ENCODE peak calls at places on chromosomes 7 and 10, in nine cellular contexts. U is H9; E is EH; V is mesendoderm; T is GM12878; R is coronary artery; H is ACHN; N is activated CD4-positive, alpha-beta T cell treated with anti-CD3 and anti-CD28 coated beads, Interleukin-2, amount 10 ng/mL, durations not matched to agents 7 days and 5 days; G is NCI-H1694 treated with DMSO at 0.1 percent for 48 hours. O is an unnamed sample.

GRCh38 chr10:71218046-71218832 is 5.9 kb downstream of the UNC5B start:
- DNase-seq in U (peak), E (peak), V (peak), T (no peak), R (no peak), H (no peak), N (no peak), G (no peak), O (peak)

GRCh38 chr10:43075612-43076003 is 1.3 kb upstream of the RET start:
- DNase-seq in U (peak), E (no peak), V (peak), T (no peak), R (no peak), H (peak), N (no peak), G (no peak), O (peak)

GRCh38 chr7:12827219-12827821 is 139.9 kb downstream of the ARL4A start:
- DNase-seq in U (no peak), E (no peak), V (no peak), T (no peak), R (no peak), H (no peak), N (no peak), G (no peak), O (no peak)

GRCh38 chr7:88546808-88547207 is 212.7 kb upstream of the ZNF804B start:
- DNase-seq in U (peak), E (peak), V (peak), T (peak), R (no peak), H (peak), N (peak), G (no peak), O (peak)

GRCh38 chr7:73503229-73503628 is 18.9 kb downstream of the BAZ1B start:
- DNase-seq in U (no peak), E (no peak), V (no peak), T (no peak), R (no peak), H (no peak), N (no peak), G (no peak), O (no peak)

GRCh38 chr10:69958232-69958902 is 94.3 kb upstream of the MACROH2A2 start:
- DNase-seq in U (peak), E (peak), V (peak), T (no peak), R (no peak), H (peak), N (peak), G (peak), O (peak)

GRCh38 chr7:41096921-41097320 is 606.0 kb downstream of the INHBA start:
- DNase-seq in U (no peak), E (peak), V (no peak), T (no peak), R (no peak), H (no peak), N (no peak), G (no peak), O (no peak)

GRCh38 chr10:59273453-59273852 is 88.9 kb downstream of the FAM13C start:
- DNase-seq in U (no peak), E (no peak), V (no peak), T (no peak), R (no peak), H (no peak), N (no peak), G (no peak), O (no peak)

GRCh38 chr7:32062150-32062549 is 8.1 kb downstream of the PDE1C start:
- DNase-seq in U (peak), E (peak), V (peak), T (no peak), R (no peak), H (peak), N (peak), G (peak), O (peak)

GRCh38 chr10:114304566-114305421 is 65.7 kb downstream of the VWA2 start:
- DNase-seq in U (peak), E (peak), V (peak), T (no peak), R (peak), H (peak), N (peak), G (peak), O (no peak)

GRCh38 chr7:2032030-2032875 is 200.5 kb downstream of the MAD1L1 start:
- DNase-seq in U (no peak), E (peak), V (peak), T (no peak), R (no peak), H (peak), N (no peak), G (no peak), O (no peak)

GRCh38 chr10:55410415-55410885 is 609.4 kb upstream of the PCDH15 start:
- DNase-seq in U (peak), E (no peak), V (peak), T (no peak), R (no peak), H (no peak), N (no peak), G (no peak), O (peak)

GRCh38 chr10:93080350-93081046 is 6.8 kb downstream of the CYP26A1 start:
- DNase-seq in U (peak), E (peak), V (peak), T (no peak), R (peak), H (peak), N (peak), G (no peak), O (peak)

GRCh38 chr7:146960747-146961416 is 844.3 kb downstream of the CNTNAP2 start:
- DNase-seq in U (peak), E (no peak), V (peak), T (no peak), R (no peak), H (peak), N (no peak), G (no peak), O (peak)

GRCh38 chr7:135299245-135299644 is 65.6 kb downstream of the STRA8 start:
- DNase-seq in U (peak), E (no peak), V (no peak), T (no peak), R (no peak), H (no peak), N (no peak), G (no peak), O (no peak)

GRCh38 chr7:22578048-22578770 is 78.2 kb upstream of the STEAP1B start:
- DNase-seq in U (no peak), E (peak), V (no peak), T (no peak), R (no peak), H (peak), N (no peak), G (no peak), O (no peak)